ENCODE peak calls at places on chromosomes 7 and 10, in six cellular contexts. One of them, this sample, is unnamed.

GRCh38 chr10:17145239-17145638 is 15.6 kb upstream of the CUBN start:
- DNase-seq in kidney tubule cell: no peak
- DNase-seq in activated T-helper 1 cell treated with anti-CD3 and anti-CD28 coated beads, Interleukin-12 subunit alpha, Interleukin-12 subunit beta, Interleukin-2, Interleukin-4 antibody, amounts not matched to agents 30 ng/mL and 10 ng/mL and 1 ng/mL, durations not matched to agents 14 hours and 24 hours and 36 hours: no peak
- DNase-seq in AG10803: no peak
- DNase-seq in neural crest cell: no peak
- DNase-seq in Right ventricle myocardium superior: no peak
- DNase-seq in this sample: no peak

GRCh38 chr7:77453531-77453930 is 37.4 kb upstream of the GSAP start:
- DNase-seq in kidney tubule cell: no peak
- DNase-seq in neural crest cell: no peak
- DNase-seq in AG10803: peak
- DNase-seq in Right ventricle myocardium superior: no peak
- DNase-seq in activated T-helper 1 cell treated with anti-CD3 and anti-CD28 coated beads, Interleukin-12 subunit alpha, Interleukin-12 subunit beta, Interleukin-2, Interleukin-4 antibody, amounts not matched to agents 30 ng/mL and 10 ng/mL and 1 ng/mL, durations not matched to agents 14 hours and 24 hours and 36 hours: no peak
- DNase-seq in this sample: peak

GRCh38 chr10:62778125-62778524 is 26.4 kb upstream of the ADO start:
- DNase-seq in Right ventricle myocardium superior: no peak
- DNase-seq in kidney tubule cell: peak
- DNase-seq in activated T-helper 1 cell treated with anti-CD3 and anti-CD28 coated beads, Interleukin-12 subunit alpha, Interleukin-12 subunit beta, Interleukin-2, Interleukin-4 antibody, amounts not matched to agents 30 ng/mL and 10 ng/mL and 1 ng/mL, durations not matched to agents 14 hours and 24 hours and 36 hours: no peak
- DNase-seq in AG10803: no peak
- DNase-seq in neural crest cell: no peak
- DNase-seq in this sample: no peak

GRCh38 chr7:158371856-158372255 is 215.8 kb downstream of the PTPRN2 start:
- DNase-seq in kidney tubule cell: no peak
- DNase-seq in activated T-helper 1 cell treated with anti-CD3 and anti-CD28 coated beads, Interleukin-12 subunit alpha, Interleukin-12 subunit beta, Interleukin-2, Interleukin-4 antibody, amounts not matched to agents 30 ng/mL and 10 ng/mL and 1 ng/mL, durations not matched to agents 14 hours and 24 hours and 36 hours: no peak
- DNase-seq in Right ventricle myocardium superior: no peak
- DNase-seq in neural crest cell: no peak
- DNase-seq in AG10803: no peak
- DNase-seq in this sample: no peak

GRCh38 chr7:80515298-80515697 is 3.4 kb upstream of the GNAT3 start:
- DNase-seq in activated T-helper 1 cell treated with anti-CD3 and anti-CD28 coated beads, Interleukin-12 subunit alpha, Interleukin-12 subunit beta, Interleukin-2, Interleukin-4 antibody, amounts not matched to agents 30 ng/mL and 10 ng/mL and 1 ng/mL, durations not matched to agents 14 hours and 24 hours and 36 hours: no peak
- DNase-seq in Right ventricle myocardium superior: no peak
- DNase-seq in neural crest cell: no peak
- DNase-seq in kidney tubule cell: no peak
- DNase-seq in AG10803: no peak
- DNase-seq in this sample: no peak

GRCh38 chr10:110708776-110709443 is 64.8 kb downstream of the RBM20 start:
- DNase-seq in activated T-helper 1 cell treated with anti-CD3 and anti-CD28 coated beads, Interleukin-12 subunit alpha, Interleukin-12 subunit beta, Interleukin-2, Interleukin-4 antibody, amounts not matched to agents 30 ng/mL and 10 ng/mL and 1 ng/mL, durations not matched to agents 14 hours and 24 hours and 36 hours: no peak
- DNase-seq in kidney tubule cell: no peak
- DNase-seq in neural crest cell: no peak
- DNase-seq in Right ventricle myocardium superior: peak
- DNase-seq in AG10803: no peak
- DNase-seq in this sample: no peak

GRCh38 chr7:30472771-30473392 is 5.7 kb downstream of the NOD1 start:
- DNase-seq in neural crest cell: no peak
- DNase-seq in activated T-helper 1 cell treated with anti-CD3 and anti-CD28 coated beads, Interleukin-12 subunit alpha, Interleukin-12 subunit beta, Interleukin-2, Interleukin-4 antibody, amounts not matched to agents 30 ng/mL and 10 ng/mL and 1 ng/mL, durations not matched to agents 14 hours and 24 hours and 36 hours: no peak
- DNase-seq in Right ventricle myocardium superior: no peak
- DNase-seq in AG10803: peak
- DNase-seq in kidney tubule cell: no peak
- DNase-seq in this sample: peak

GRCh38 chr10:127278001-127278400 is 81.6 kb upstream of the INSYN2A start:
- DNase-seq in neural crest cell: no peak
- DNase-seq in AG10803: peak
- DNase-seq in activated T-helper 1 cell treated with anti-CD3 and anti-CD28 coated beads, Interleukin-12 subunit alpha, Interleukin-12 subunit beta, Interleukin-2, Interleukin-4 antibody, amounts not matched to agents 30 ng/mL and 10 ng/mL and 1 ng/mL, durations not matched to agents 14 hours and 24 hours and 36 hours: no peak
- DNase-seq in kidney tubule cell: peak
- DNase-seq in Right ventricle myocardium superior: no peak
- DNase-seq in this sample: peak

GRCh38 chr10:98534046-98534445 is 87.3 kb upstream of the HPS1 start:
- DNase-seq in neural crest cell: no peak
- DNase-seq in kidney tubule cell: peak
- DNase-seq in AG10803: peak
- DNase-seq in activated T-helper 1 cell treated with anti-CD3 and anti-CD28 coated beads, Interleukin-12 subunit alpha, Interleukin-12 subunit beta, Interleukin-2, Interleukin-4 antibody, amounts not matched to agents 30 ng/mL and 10 ng/mL and 1 ng/mL, durations not matched to agents 14 hours and 24 hours and 36 hours: no peak
- DNase-seq in Right ventricle myocardium superior: no peak
- DNase-seq in this sample: peak

GRCh38 chr10:6667679-6668270 is 87.7 kb upstream of the PRKCQ start:
- DNase-seq in kidney tubule cell: peak
- DNase-seq in activated T-helper 1 cell treated with anti-CD3 and anti-CD28 coated beads, Interleukin-12 subunit alpha, Interleukin-12 subunit beta, Interleukin-2, Interleukin-4 antibody, amounts not matched to agents 30 ng/mL and 10 ng/mL and 1 ng/mL, durations not matched to agents 14 hours and 24 hours and 36 hours: peak
- DNase-seq in Right ventricle myocardium superior: no peak
- DNase-seq in neural crest cell: peak
- DNase-seq in AG10803: peak
- DNase-seq in this sample: peak

GRCh38 chr7:95723583-95724180 is 48.7 kb upstream of the DYNC1I1 start:
- DNase-seq in AG10803: peak
- DNase-seq in kidney tubule cell: peak
- DNase-seq in Right ventricle myocardium superior: no peak
- DNase-seq in activated T-helper 1 cell treated with anti-CD3 and anti-CD28 coated beads, Interleukin-12 subunit alpha, Interleukin-12 subunit beta, Interleukin-2, Interleukin-4 antibody, amounts not matched to agents 30 ng/mL and 10 ng/mL and 1 ng/mL, durations not matched to agents 14 hours and 24 hours and 36 hours: no peak
- DNase-seq in neural crest cell: peak
- DNase-seq in this sample: peak

GRCh38 chr7:779480-779879 is 52.4 kb upstream of the PRKAR1B start:
- DNase-seq in Right ventricle myocardium superior: peak
- DNase-seq in AG10803: no peak
- DNase-seq in activated T-helper 1 cell treated with anti-CD3 and anti-CD28 coated beads, Interleukin-12 subunit alpha, Interleukin-12 subunit beta, Interleukin-2, Interleukin-4 antibody, amounts not matched to agents 30 ng/mL and 10 ng/mL and 1 ng/mL, durations not matched to agents 14 hours and 24 hours and 36 hours: no peak
- DNase-seq in kidney tubule cell: no peak
- DNase-seq in neural crest cell: no peak
- DNase-seq in this sample: no peak

GRCh38 chr10:1736180-1736971 is 949 bp downstream of the ADARB2 start:
- DNase-seq in neural crest cell: no peak
- DNase-seq in Right ventricle myocardium superior: no peak
- DNase-seq in AG10803: no peak
- DNase-seq in activated T-helper 1 cell treated with anti-CD3 and anti-CD28 coated beads, Interleukin-12 subunit alpha, Interleukin-12 subunit beta, Interleukin-2, Interleukin-4 antibody, amounts not matched to agents 30 ng/mL and 10 ng/mL and 1 ng/mL, durations not matched to agents 14 hours and 24 hours and 36 hours: no peak
- DNase-seq in kidney tubule cell: no peak
- DNase-seq in this sample: no peak

GRCh38 chr7:47954231-47954911 is 6.1 kb upstream of the PKD1L1 start:
- DNase-seq in activated T-helper 1 cell treated with anti-CD3 and anti-CD28 coated beads, Interleukin-12 subunit alpha, Interleukin-12 subunit beta, Interleukin-2, Interleukin-4 antibody, amounts not matched to agents 30 ng/mL and 10 ng/mL and 1 ng/mL, durations not matched to agents 14 hours and 24 hours and 36 hours: no peak
- DNase-seq in Right ventricle myocardium superior: no peak
- DNase-seq in AG10803: peak
- DNase-seq in neural crest cell: no peak
- DNase-seq in kidney tubule cell: peak
- DNase-seq in this sample: peak

GRCh38 chr10:92478536-92478935 is 95.4 kb downstream of the IDE start:
- DNase-seq in activated T-helper 1 cell treated with anti-CD3 and anti-CD28 coated beads, Interleukin-12 subunit alpha, Interleukin-12 subunit beta, Interleukin-2, Interleukin-4 antibody, amounts not matched to agents 30 ng/mL and 10 ng/mL and 1 ng/mL, durations not matched to agents 14 hours and 24 hours and 36 hours: no peak
- DNase-seq in kidney tubule cell: no peak
- DNase-seq in Right ventricle myocardium superior: no peak
- DNase-seq in neural crest cell: no peak
- DNase-seq in AG10803: no peak
- DNase-seq in this sample: no peak

GRCh38 chr7:45573636-45574470 is at the start of gene ADCY1:
- DNase-seq in activated T-helper 1 cell treated with anti-CD3 and anti-CD28 coated beads, Interleukin-12 subunit alpha, Interleukin-12 subunit beta, Interleukin-2, Interleukin-4 antibody, amounts not matched to agents 30 ng/mL and 10 ng/mL and 1 ng/mL, durations not matched to agents 14 hours and 24 hours and 36 hours: no peak
- DNase-seq in Right ventricle myocardium superior: no peak
- DNase-seq in AG10803: no peak
- DNase-seq in kidney tubule cell: peak
- DNase-seq in neural crest cell: peak
- DNase-seq in this sample: no peak

GRCh38 chr10:86188796-86189558 is 177.6 kb downstream of the GRID1 start:
- DNase-seq in kidney tubule cell: no peak
- DNase-seq in activated T-helper 1 cell treated with anti-CD3 and anti-CD28 coated beads, Interleukin-12 subunit alpha, Interleukin-12 subunit beta, Interleukin-2, Interleukin-4 antibody, amounts not matched to agents 30 ng/mL and 10 ng/mL and 1 ng/mL, durations not matched to agents 14 hours and 24 hours and 36 hours: no peak
- DNase-seq in AG10803: no peak
- DNase-seq in neural crest cell: no peak
- DNase-seq in Right ventricle myocardium superior: no peak
- DNase-seq in this sample: no peak

GRCh38 chr10:23530079-23530478 is 91.2 kb downstream of the OTUD1 start:
- DNase-seq in AG10803: peak
- DNase-seq in activated T-helper 1 cell treated with anti-CD3 and anti-CD28 coated beads, Interleukin-12 subunit alpha, Interleukin-12 subunit beta, Interleukin-2, Interleukin-4 antibody, amounts not matched to agents 30 ng/mL and 10 ng/mL and 1 ng/mL, durations not matched to agents 14 hours and 24 hours and 36 hours: no peak
- DNase-seq in neural crest cell: no peak
- DNase-seq in kidney tubule cell: no peak
- DNase-seq in Right ventricle myocardium superior: no peak
- DNase-seq in this sample: peak

GRCh38 chr7:104530243-104530642 is 201.8 kb downstream of the LHFPL3 start:
- DNase-seq in Right ventricle myocardium superior: no peak
- DNase-seq in AG10803: no peak
- DNase-seq in activated T-helper 1 cell treated with anti-CD3 and anti-CD28 coated beads, Interleukin-12 subunit alpha, Interleukin-12 subunit beta, Interleukin-2, Interleukin-4 antibody, amounts not matched to agents 30 ng/mL and 10 ng/mL and 1 ng/mL, durations not matched to agents 14 hours and 24 hours and 36 hours: no peak
- DNase-seq in kidney tubule cell: no peak
- DNase-seq in neural crest cell: no peak
- DNase-seq in this sample: no peak

GRCh38 chr10:3639546-3639945 is 145.5 kb downstream of the KLF6 start:
- DNase-seq in kidney tubule cell: peak
- DNase-seq in activated T-helper 1 cell treated with anti-CD3 and anti-CD28 coated beads, Interleukin-12 subunit alpha, Interleukin-12 subunit beta, Interleukin-2, Interleukin-4 antibody, amounts not matched to agents 30 ng/mL and 10 ng/mL and 1 ng/mL, durations not matched to agents 14 hours and 24 hours and 36 hours: no peak
- DNase-seq in neural crest cell: no peak
- DNase-seq in Right ventricle myocardium superior: no peak
- DNase-seq in AG10803: no peak
- DNase-seq in this sample: no peak

GRCh38 chr10:118870467-118871243 is 115.9 kb upstream of the CACUL1 start:
- DNase-seq in activated T-helper 1 cell treated with anti-CD3 and anti-CD28 coated beads, Interleukin-12 subunit alpha, Interleukin-12 subunit beta, Interleukin-2, Interleukin-4 antibody, amounts not matched to agents 30 ng/mL and 10 ng/mL and 1 ng/mL, durations not matched to agents 14 hours and 24 hours and 36 hours: no peak
- DNase-seq in AG10803: peak
- DNase-seq in kidney tubule cell: peak
- DNase-seq in neural crest cell: no peak
- DNase-seq in Right ventricle myocardium superior: no peak
- DNase-seq in this sample: peak

GRCh38 chr10:132914732-132915131 is 27.6 kb downstream of the CFAP46 start:
- DNase-seq in Right ventricle myocardium superior: peak
- DNase-seq in AG10803: no peak
- DNase-seq in neural crest cell: no peak
- DNase-seq in kidney tubule cell: no peak
- DNase-seq in activated T-helper 1 cell treated with anti-CD3 and anti-CD28 coated beads, Interleukin-12 subunit alpha, Interleukin-12 subunit beta, Interleukin-2, Interleukin-4 antibody, amounts not matched to agents 30 ng/mL and 10 ng/mL and 1 ng/mL, durations not matched to agents 14 hours and 24 hours and 36 hours: no peak
- DNase-seq in this sample: no peak

GRCh38 chr7:147547252-147547897 is 1043.2 kb upstream of the C7orf33 start:
- DNase-seq in AG10803: peak
- DNase-seq in kidney tubule cell: peak
- DNase-seq in activated T-helper 1 cell treated with anti-CD3 and anti-CD28 coated beads, Interleukin-12 subunit alpha, Interleukin-12 subunit beta, Interleukin-2, Interleukin-4 antibody, amounts not matched to agents 30 ng/mL and 10 ng/mL and 1 ng/mL, durations not matched to agents 14 hours and 24 hours and 36 hours: no peak
- DNase-seq in neural crest cell: no peak
- DNase-seq in Right ventricle myocardium superior: no peak
- DNase-seq in this sample: no peak

GRCh38 chr10:101032637-101033201 is 1.7 kb downstream of the SFXN3 start:
- DNase-seq in AG10803: peak
- DNase-seq in kidney tubule cell: peak
- DNase-seq in Right ventricle myocardium superior: peak
- DNase-seq in neural crest cell: no peak
- DNase-seq in activated T-helper 1 cell treated with anti-CD3 and anti-CD28 coated beads, Interleukin-12 subunit alpha, Interleukin-12 subunit beta, Interleukin-2, Interleukin-4 antibody, amounts not matched to agents 30 ng/mL and 10 ng/mL and 1 ng/mL, durations not matched to agents 14 hours and 24 hours and 36 hours: peak
- DNase-seq in this sample: peak

GRCh38 chr10:49429458-49429857 is 33.6 kb upstream of the DRGX start:
- DNase-seq in neural crest cell: no peak
- DNase-seq in kidney tubule cell: no peak
- DNase-seq in AG10803: no peak
- DNase-seq in activated T-helper 1 cell treated with anti-CD3 and anti-CD28 coated beads, Interleukin-12 subunit alpha, Interleukin-12 subunit beta, Interleukin-2, Interleukin-4 antibody, amounts not matched to agents 30 ng/mL and 10 ng/mL and 1 ng/mL, durations not matched to agents 14 hours and 24 hours and 36 hours: no peak
- DNase-seq in Right ventricle myocardium superior: no peak
- DNase-seq in this sample: no peak

GRCh38 chr7:97971990-97972943 is 17.7 kb downstream of the OCM2 start:
- DNase-seq in Right ventricle myocardium superior: peak
- DNase-seq in AG10803: peak
- DNase-seq in neural crest cell: peak
- DNase-seq in activated T-helper 1 cell treated with anti-CD3 and anti-CD28 coated beads, Interleukin-12 subunit alpha, Interleukin-12 subunit beta, Interleukin-2, Interleukin-4 antibody, amounts not matched to agents 30 ng/mL and 10 ng/mL and 1 ng/mL, durations not matched to agents 14 hours and 24 hours and 36 hours: peak
- DNase-seq in kidney tubule cell: peak
- DNase-seq in this sample: peak

GRCh38 chr10:91049961-91050360 is 129.1 kb upstream of the ANKRD1 start:
- DNase-seq in Right ventricle myocardium superior: no peak
- DNase-seq in neural crest cell: no peak
- DNase-seq in kidney tubule cell: no peak
- DNase-seq in activated T-helper 1 cell treated with anti-CD3 and anti-CD28 coated beads, Interleukin-12 subunit alpha, Interleukin-12 subunit beta, Interleukin-2, Interleukin-4 antibody, amounts not matched to agents 30 ng/mL and 10 ng/mL and 1 ng/mL, durations not matched to agents 14 hours and 24 hours and 36 hours: no peak
- DNase-seq in AG10803: no peak
- DNase-seq in this sample: peak

This sample was measured in EH.